ENCODE peak calls at places on chromosomes 1 and 21, in six cellular contexts. H is anterior cingulate cortex; P is SJSA1; X is CD14-positive monocyte; F is stimulated activated naive CD4-positive, alpha-beta T cell; K is fibroblast of lung. N is an unnamed sample.

GRCh38 chr1:116738673-116739370 is 15.4 kb upstream of the CD2 start:
- DNase-seq in P (no peak), H (no peak), F (peak; percentile 55), X (no peak), K (no peak), N (no peak)

GRCh38 chr1:162324391-162324790 is 52.3 kb downstream of the SPATA46 start:
- DNase-seq in F (no peak), X (no peak), H (no peak), K (no peak), P (no peak), N (no peak)

GRCh38 chr1:226656601-226657277 is 82.3 kb downstream of the ITPKB start:
- DNase-seq in K (peak; percentile 92), H (no peak), F (peak; percentile 56), X (peak; percentile 78), P (no peak), N (peak; percentile 85)

GRCh38 chr1:203322480-203323179 is 17.3 kb downstream of the BTG2 start:
- DNase-seq in K (no peak), H (no peak), P (no peak), X (peak; percentile 12), F (no peak), N (peak; percentile 88)

GRCh38 chr1:232290570-232290969 is 339.4 kb downstream of the SIPA1L2 start:
- DNase-seq in K (no peak), F (no peak), X (no peak), H (no peak), P (no peak), N (no peak)

GRCh38 chr1:24481098-24481497 is 21.5 kb upstream of the RCAN3 start:
- DNase-seq in F (peak; percentile 52), P (no peak), H (no peak), K (no peak), X (peak; percentile 78), N (no peak)

GRCh38 chr1:51519857-51520699 is 1.0 kb upstream of the EPS15 start:
- DNase-seq in P (peak; percentile 58), H (no peak), X (no peak), K (peak; percentile 55), F (no peak), N (peak; percentile 62)

GRCh38 chr1:212614398-212615091 is 6.0 kb downstream of the ATF3 start:
- DNase-seq in X (no peak), H (no peak), F (no peak), K (no peak), P (no peak), N (no peak)

GRCh38 chr1:93595749-93596148 is 85.9 kb downstream of the BCAR3 start:
- DNase-seq in X (no peak), K (no peak), H (no peak), P (no peak), F (no peak), N (peak; percentile 47)

GRCh38 chr1:215807926-215808325 is 240.8 kb downstream of the KCTD3 start:
- DNase-seq in H (no peak), F (no peak), K (no peak), P (no peak), X (no peak), N (peak; percentile 43)

GRCh38 chr21:38244885-38245869 is 11.6 kb upstream of the KCNJ15 start:
- DNase-seq in P (peak; percentile 94), K (peak; percentile 82), H (no peak), F (peak; percentile 4), X (peak; percentile 87), N (peak; percentile 89)

GRCh38 chr1:31580891-31581603 is 4.7 kb downstream of the TINAGL1 start:
- DNase-seq in F (no peak), H (no peak), P (no peak), X (no peak), K (no peak), N (no peak)